ENCODE peak calls at places on chromosomes 4 and X, in four cellular contexts. R, Y, N and L are unnamed samples.

GRCh38 chrX:45788941-45789348 is 588.3 kb upstream of the DIPK2B start:
- DNase-seq in R (peak; percentile 53), Y (no peak), N (peak; percentile 54), L (no peak)

GRCh38 chr4:163911891-163912290 is 417.4 kb downstream of the TMA16 start:
- DNase-seq in R (no peak), Y (no peak), N (no peak), L (no peak)

GRCh38 chr4:3848323-3848722 is 82.1 kb downstream of the ADRA2C start:
- DNase-seq in R (no peak), Y (no peak), N (no peak), L (no peak)

GRCh38 chr4:182918791-182919302 is 1.7 kb upstream of the DCTD start:
- DNase-seq in R (no peak), Y (no peak), N (no peak), L (no peak)

GRCh38 chrX:77658886-77659285 is 127.1 kb downstream of the ATRX start:
- DNase-seq in R (no peak), Y (no peak), N (no peak), L (no peak)

GRCh38 chrX:141879616-141880015 is 24.1 kb upstream of the MAGEC1 start:
- DNase-seq in R (no peak), Y (no peak), N (no peak), L (no peak)

GRCh38 chr4:47686294-47686872 is 151.5 kb downstream of the CORIN start:
- DNase-seq in R (peak; percentile 24), Y (no peak), N (peak; percentile 59), L (peak; percentile 71)

GRCh38 chr4:78989697-78990270 is 50.5 kb upstream of the PAQR3 start:
- DNase-seq in R (no peak), Y (no peak), N (no peak), L (no peak)

GRCh38 chr4:180106122-180106521 is 2137.1 kb upstream of the TENM3 start:
- DNase-seq in R (no peak), Y (no peak), N (no peak), L (no peak)

GRCh38 chr4:97576955-97577354 is 566.3 kb downstream of the STPG2 start:
- DNase-seq in R (no peak), Y (no peak), N (no peak), L (no peak)

GRCh38 chr4:101068115-101068514 is 279.2 kb downstream of the PPP3CA start:
- DNase-seq in R (no peak), Y (no peak), N (no peak), L (no peak)

GRCh38 chr4:139921551-139922184 is 232.3 kb downstream of the MAML3 start:
- DNase-seq in R (no peak), Y (no peak), N (no peak), L (peak; percentile 46)

GRCh38 chrX:71543316-71543715 is 10.4 kb downstream of the OGT start:
- DNase-seq in R (no peak), Y (peak; percentile 56), N (peak; percentile 66), L (no peak)

GRCh38 chrX:2867191-2867590 is 38.5 kb downstream of the GYG2 start:
- DNase-seq in R (no peak), Y (no peak), N (no peak), L (no peak)

GRCh38 chr4:156330436-156331031 is 376.9 kb upstream of the CTSO start:
- DNase-seq in R (no peak), Y (no peak), N (no peak), L (no peak)

GRCh38 chr4:126748736-126749135 is 884.0 kb upstream of the INTU start:
- DNase-seq in R (no peak), Y (no peak), N (no peak), L (no peak)

GRCh38 chr4:162894387-162894786 is 272.3 kb downstream of the NAF1 start:
- DNase-seq in R (no peak), Y (no peak), N (no peak), L (no peak)

GRCh38 chrX:135340827-135341226 is 31.5 kb downstream of the ETDC start:
- DNase-seq in R (no peak), Y (no peak), N (peak; percentile 26), L (no peak)

GRCh38 chr4:88522702-88523324 is 763 bp downstream of the PYURF start:
- DNase-seq in R (peak; percentile 38), Y (no peak), N (peak; percentile 59), L (peak; percentile 36)

GRCh38 chrX:19673334-19674040 is 158.2 kb upstream of the MAP3K15 start:
- DNase-seq in R (peak; percentile 75), Y (peak; percentile 69), N (peak; percentile 95), L (no peak)

GRCh38 chr4:73731968-73732610 is 8.3 kb upstream of the CXCL8 start:
- DNase-seq in R (no peak), Y (no peak), N (no peak), L (no peak)

GRCh38 chr4:156193116-156193515 is 239.4 kb upstream of the CTSO start:
- DNase-seq in R (no peak), Y (no peak), N (no peak), L (no peak)

GRCh38 chr4:20764353-20764752 is 64.1 kb downstream of the PACRGL start:
- DNase-seq in R (no peak), Y (no peak), N (no peak), L (no peak)

GRCh38 chrX:104351173-104351769 is 96.5 kb upstream of the ESX1 start:
- DNase-seq in R (no peak), Y (peak; percentile 65), N (peak; percentile 84), L (no peak)

GRCh38 chr4:122195718-122196117 is 43.6 kb downstream of the BLTP1 start:
- DNase-seq in R (no peak), Y (no peak), N (no peak), L (no peak)

GRCh38 chr4:8515316-8516060 is 64.7 kb upstream of the GPR78 start:
- DNase-seq in R (no peak), Y (no peak), N (peak; percentile 21), L (no peak)

GRCh38 chrX:39551748-39552147 is 546.0 kb downstream of the BCOR start:
- DNase-seq in R (no peak), Y (no peak), N (no peak), L (no peak)

GRCh38 chr4:183335369-183335940 is 13.2 kb upstream of the CLDN24 start:
- DNase-seq in R (no peak), Y (peak; percentile 76), N (peak; percentile 92), L (no peak)

GRCh38 chrX:150548684-150549083 is 19.7 kb upstream of the MTM1 start:
- DNase-seq in R (no peak), Y (no peak), N (peak; percentile 8), L (no peak)

GRCh38 chrX:71198066-71198465 is 25.0 kb upstream of the GJB1 start:
- DNase-seq in R (no peak), Y (no peak), N (no peak), L (no peak)

GRCh38 chr4:76108467-76109181 is 34.1 kb downstream of the ART3 start:
- DNase-seq in R (no peak), Y (no peak), N (peak; percentile 29), L (no peak)
- TF ChIP-seq CTCF in R (no peak), Y (no peak), N (no peak), L (no peak)

GRCh38 chr4:168832746-168833575 is 177.1 kb downstream of the CBR4 start:
- DNase-seq in R (peak; percentile 55), Y (no peak), N (peak; percentile 50), L (peak; percentile 77)
- TF ChIP-seq CTCF in R (no peak), Y (peak; percentile 48), N (peak; percentile 20), L (no peak)

GRCh38 chrX:109890910-109891502 is 111.9 kb upstream of the TMEM164 start:
- DNase-seq in R (peak; percentile 37), Y (peak; percentile 0), N (peak; percentile 70), L (peak; percentile 60)

GRCh38 chrX:109886122-109886761 is 116.7 kb upstream of the TMEM164 start:
- DNase-seq in R (no peak), Y (no peak), N (peak; percentile 70), L (peak; percentile 34)

GRCh38 chrX:109890300-109890699 is 112.6 kb upstream of the TMEM164 start:
- DNase-seq in R (no peak), Y (no peak), N (no peak), L (peak; percentile 15)

DNA sequence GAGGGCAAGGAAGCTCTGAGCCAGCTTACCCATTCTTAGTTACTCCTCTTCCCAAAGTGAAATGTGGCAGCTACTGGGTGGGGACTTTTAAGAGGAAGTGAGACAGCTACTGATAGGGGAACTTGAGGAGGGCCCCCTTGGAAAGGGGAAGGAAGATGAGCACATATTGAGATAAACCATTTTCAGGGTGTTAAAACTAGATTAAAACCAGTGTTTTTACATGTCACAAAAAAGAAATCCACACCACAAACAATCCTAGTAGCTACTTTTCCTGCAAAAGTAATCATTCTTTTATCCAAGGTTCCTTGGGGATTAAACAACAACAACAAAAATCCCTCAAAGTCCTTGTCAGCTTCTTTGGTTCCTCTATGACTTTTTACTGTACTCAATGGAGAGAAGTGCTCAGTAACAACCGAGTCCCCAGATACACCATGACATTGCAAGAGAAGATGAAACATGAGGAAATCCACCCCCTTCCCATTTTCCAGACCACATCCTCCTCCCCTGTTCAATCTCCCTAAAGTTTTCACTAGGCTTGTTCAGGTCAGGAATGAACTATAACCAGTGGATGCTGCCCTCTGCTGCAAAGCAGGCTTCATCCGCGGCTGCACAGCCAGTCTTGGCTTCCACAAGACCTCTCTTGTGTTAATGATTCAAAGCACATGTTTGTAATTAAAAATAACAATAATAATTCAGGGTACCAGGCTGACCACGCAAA is 113.5 kb upstream of the TMEM164 start:
- DNase-seq in R (no peak), Y (no peak), N (peak; percentile 45), L (peak; percentile 27)
- TF ChIP-seq CTCF in R (no peak), Y (no peak), N (peak; percentile 42), L (no peak)

GRCh38 chr4:40984051-40984450 is 230.3 kb downstream of the APBB2 start:
- DNase-seq in R (no peak), Y (no peak), N (no peak), L (no peak)

GRCh38 chr4:40986375-40986774 is 228.0 kb downstream of the APBB2 start:
- DNase-seq in R (no peak), Y (no peak), N (no peak), L (no peak)

GRCh38 chr4:40978548-40978947 is 228.8 kb downstream of the NSUN7 start:
- DNase-seq in R (no peak), Y (no peak), N (no peak), L (no peak)

GRCh38 chr4:40976343-40976742 is 226.6 kb downstream of the NSUN7 start:
- DNase-seq in R (peak; percentile 73), Y (no peak), N (peak; percentile 79), L (no peak)

DNA sequence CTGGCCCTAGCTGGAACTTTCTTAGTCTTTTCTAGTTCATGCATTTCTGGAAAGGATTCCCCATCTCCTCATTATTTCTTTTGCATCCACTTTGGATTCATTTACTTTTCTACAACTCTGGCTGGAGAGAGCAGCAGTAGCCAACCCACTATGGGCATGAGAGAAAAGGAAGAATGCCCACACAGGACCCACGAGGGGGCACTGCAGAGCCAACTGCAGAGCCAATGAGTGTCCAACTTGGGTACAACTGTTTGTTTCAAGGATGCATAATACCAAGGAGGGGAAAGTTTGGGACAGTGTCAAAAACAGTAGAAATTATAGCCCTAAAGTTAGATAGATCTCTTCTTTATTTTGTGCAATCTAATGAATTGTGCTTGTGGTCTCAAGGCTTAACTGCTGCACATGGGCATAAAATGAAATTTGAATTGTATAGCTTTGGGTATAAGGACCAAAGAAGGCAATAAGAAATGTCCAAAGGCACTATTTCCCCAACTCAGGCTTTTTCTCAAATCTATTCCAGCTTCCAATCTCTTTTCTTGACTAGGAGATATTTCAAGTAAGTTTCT is 230.6 kb downstream of the NSUN7 start:
- DNase-seq in R (no peak), Y (no peak), N (peak; percentile 58), L (no peak)
- TF ChIP-seq CTCF in R (no peak), Y (peak; percentile 37), N (peak; percentile 66), L (peak; percentile 24)

DNA sequence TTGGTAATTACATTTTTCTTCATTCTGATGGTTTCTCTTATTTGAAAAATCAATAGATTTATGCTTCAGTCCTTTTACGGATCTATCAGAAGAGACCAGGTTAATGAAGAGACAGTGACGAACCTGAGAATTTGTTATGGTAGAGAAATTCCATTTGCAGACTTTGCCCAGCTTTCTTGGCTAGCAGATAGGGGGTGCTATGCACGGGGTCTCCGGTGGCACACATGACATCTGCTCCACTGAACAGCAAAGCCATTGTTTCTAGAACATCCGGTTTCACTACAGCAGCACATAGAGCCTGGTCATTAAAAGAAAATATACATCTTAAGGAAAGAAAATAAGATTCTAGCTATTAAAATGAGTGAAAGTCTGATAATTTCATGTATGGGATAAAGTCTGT is 85.1 kb downstream of the ARAP2 start:
- DNase-seq in R (no peak), Y (no peak), N (no peak), L (no peak)
- TF ChIP-seq CTCF in R (no peak), Y (peak; percentile 19), N (no peak), L (no peak)